ENCODE peak calls at places on chromosomes 7 and 10, in eight cellular contexts. P, H, L, A, O, G, C and I are unnamed samples.

GRCh38 chr7:145729701-145730100 is 386.9 kb upstream of the CNTNAP2 start:
- DNase-seq in P (no peak), O (no peak), G (no peak), H (no peak), L (no peak), C (no peak), A (no peak), I (no peak)

GRCh38 chr10:30368065-30368718 is 19.1 kb upstream of the MTPAP start:
- DNase-seq in H (no peak), C (no peak), P (peak; percentile 50), A (no peak), O (no peak), G (no peak), L (no peak), I (no peak)

GRCh38 chr10:3806603-3807002 is 21.6 kb upstream of the KLF6 start:
- DNase-seq in G (no peak), C (no peak), O (no peak), H (peak; percentile 23), L (peak; percentile 80), A (no peak), P (peak; percentile 98), I (peak; percentile 89)

GRCh38 chr7:156566812-156567549 is 73.6 kb upstream of the RNF32 start:
- DNase-seq in G (no peak), H (no peak), O (no peak), P (no peak), A (no peak), C (no peak), L (no peak), I (no peak)

GRCh38 chr7:38630720-38631673 is at the start of gene AMPH:
- DNase-seq in O (peak; percentile 87), L (peak; percentile 57), G (no peak), H (no peak), P (peak; percentile 80), A (no peak), C (no peak), I (peak; percentile 45)

GRCh38 chr10:110498982-110499795 is 1.5 kb downstream of the DUSP5 start:
- DNase-seq in L (peak; percentile 42), P (peak; percentile 78), A (no peak), C (peak; percentile 78), G (no peak), H (peak; percentile 57), O (no peak), I (peak; percentile 59)

GRCh38 chr10:109386921-109387320 is 536.4 kb downstream of the XPNPEP1 start:
- DNase-seq in C (no peak), G (no peak), O (no peak), P (no peak), L (no peak), A (no peak), H (no peak), I (no peak)

GRCh38 chr7:139916717-139917395 is 87.8 kb downstream of the TBXAS1 start:
- DNase-seq in G (no peak), P (peak; percentile 9), H (no peak), C (peak; percentile 86), O (no peak), A (no peak), L (no peak), I (no peak)

GRCh38 chr7:81407094-81407493 is 362.8 kb downstream of the HGF start:
- DNase-seq in P (no peak), L (no peak), O (no peak), H (no peak), G (no peak), C (no peak), A (no peak), I (no peak)

GRCh38 chr10:78654047-78654590 is 414.6 kb upstream of the ZMIZ1 start:
- DNase-seq in H (no peak), A (no peak), L (no peak), C (no peak), G (no peak), P (no peak), O (no peak), I (no peak)

GRCh38 chr7:66505531-66506451 is 122.9 kb upstream of the KCTD7 start:
- DNase-seq in P (peak; percentile 47), A (no peak), H (peak; percentile 34), C (no peak), L (no peak), G (no peak), O (peak; percentile 72), I (peak; percentile 17)

GRCh38 chr7:15461576-15461975 is 100.2 kb downstream of the AGMO start:
- DNase-seq in H (no peak), P (peak; percentile 84), A (peak; percentile 18), O (no peak), L (peak; percentile 4), G (no peak), C (no peak), I (peak; percentile 52)

GRCh38 chr7:158030071-158030470 is 557.6 kb downstream of the PTPRN2 start:
- DNase-seq in O (peak; percentile 13), C (no peak), A (no peak), L (no peak), P (no peak), G (peak; percentile 42), H (no peak), I (no peak)

GRCh38 chr7:41977165-41977651 is 259.8 kb downstream of the GLI3 start:
- DNase-seq in O (no peak), H (no peak), P (peak; percentile 73), C (peak; percentile 59), A (no peak), G (no peak), L (peak; percentile 64), I (peak; percentile 65)

GRCh38 chr7:38905026-38905759 is 3.8 kb downstream of the VPS41 start:
- DNase-seq in L (no peak), C (no peak), G (no peak), H (no peak), O (no peak), A (no peak), P (no peak), I (no peak)

GRCh38 chr10:71393841-71394475 is 2.8 kb upstream of the CDH23 start:
- DNase-seq in G (peak; percentile 37), H (no peak), P (no peak), C (no peak), A (no peak), L (no peak), O (no peak), I (no peak)

GRCh38 chr10:43208147-43209063 is 58.5 kb downstream of the RASGEF1A start:
- DNase-seq in G (peak; percentile 58), P (no peak), O (peak; percentile 67), C (no peak), H (no peak), L (no peak), A (no peak), I (no peak)

GRCh38 chr10:122044713-122045112 is 55.8 kb downstream of the TACC2 start:
- DNase-seq in A (no peak), H (no peak), P (peak; percentile 41), C (no peak), G (no peak), L (peak; percentile 74), O (no peak), I (no peak)

GRCh38 chr10:45673074-45673628 is 579 bp upstream of the ZFAND4 start:
- DNase-seq in A (peak; percentile 1), P (peak; percentile 16), G (no peak), L (peak; percentile 47), H (no peak), C (peak; percentile 25), O (no peak), I (peak; percentile 9)

GRCh38 chr7:107971613-107972012 is 31.3 kb downstream of the LAMB1 start:
- DNase-seq in P (peak; percentile 58), C (no peak), O (no peak), L (no peak), H (no peak), G (no peak), A (no peak), I (peak; percentile 28)
- H3K36me3 ChIP-seq in P (peaks cover 37% of the 10 kb centered on the region), C (no peaks in the 10 kb centered on the region), O (peaks cover 38% of the 10 kb centered on the region), L (peaks cover 4% of the 10 kb centered on the region), H (no peaks in the 10 kb centered on the region), G (peaks cover 15% of the 10 kb centered on the region), A (peaks cover 11% of the 10 kb centered on the region), I (peaks cover 60% of the 10 kb centered on the region)

GRCh38 chr7:135161669-135162068 is 8.8 kb downstream of the CYREN start:
- DNase-seq in O (no peak), G (no peak), P (no peak), C (no peak), L (no peak), A (no peak), H (no peak), I (no peak)
- H3K36me3 ChIP-seq in O (peaks cover 13% of the 10 kb centered on the region), G (peaks cover 21% of the 10 kb centered on the region), P (peaks cover 4% of the 10 kb centered on the region), C (peaks cover 17% of the 10 kb centered on the region), L (no peaks in the 10 kb centered on the region), A (peaks cover 2% of the 10 kb centered on the region), H (peaks cover 10% of the 10 kb centered on the region), I (peaks cover 4% of the 10 kb centered on the region)

DNA sequence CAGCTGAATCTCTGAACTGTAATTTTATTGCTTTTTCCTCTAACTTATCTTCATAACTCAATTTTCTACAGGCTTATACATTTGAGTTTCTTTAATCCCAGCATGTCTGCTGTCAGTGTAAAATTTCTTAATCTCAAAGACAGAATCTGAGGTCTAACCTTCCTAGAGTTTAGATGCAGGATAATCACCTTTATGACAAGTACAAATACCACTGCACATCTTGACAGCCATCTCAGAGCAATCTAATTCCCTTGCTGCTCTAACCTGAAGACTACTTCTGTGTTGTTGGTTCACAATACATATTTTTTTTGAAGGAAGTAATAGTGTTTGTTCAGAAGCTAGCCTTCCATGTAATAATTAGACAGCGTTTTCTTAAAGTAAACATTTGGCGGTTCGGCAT is 424.2 kb upstream of the ZWINT start:
- DNase-seq in H (no peak), L (no peak), C (no peak), G (no peak), A (no peak), O (no peak), P (no peak), I (no peak)
- H3K36me3 ChIP-seq in H (no peaks in the 10 kb centered on the region), L (no peaks in the 10 kb centered on the region), C (no peaks in the 10 kb centered on the region), G (no peaks in the 10 kb centered on the region), A (no peaks in the 10 kb centered on the region), O (no peaks in the 10 kb centered on the region), P (no peaks in the 10 kb centered on the region), I (no peaks in the 10 kb centered on the region)

GRCh38 chr10:93473161-93473560 is 9.0 kb downstream of the MYOF start:
- DNase-seq in O (no peak), P (no peak), G (no peak), L (no peak), C (no peak), A (no peak), H (no peak), I (no peak)

GRCh38 chr10:93465806-93466675 is 16.1 kb downstream of the MYOF start:
- DNase-seq in H (no peak), C (no peak), G (peak; percentile 88), O (peak; percentile 95), A (peak; percentile 92), P (peak; percentile 99), L (peak; percentile 70), I (peak; percentile 97)

GRCh38 chr10:93468532-93469213 is 13.5 kb downstream of the MYOF start:
- DNase-seq in G (no peak), L (peak; percentile 54), O (no peak), A (peak; percentile 84), H (no peak), P (peak; percentile 97), C (no peak), I (peak; percentile 91)

GRCh38 chr10:93471110-93471651 is 11.0 kb downstream of the MYOF start:
- DNase-seq in C (no peak), O (no peak), A (peak; percentile 93), L (peak; percentile 80), H (no peak), G (no peak), P (peak; percentile 97), I (peak; percentile 97)

DNA sequence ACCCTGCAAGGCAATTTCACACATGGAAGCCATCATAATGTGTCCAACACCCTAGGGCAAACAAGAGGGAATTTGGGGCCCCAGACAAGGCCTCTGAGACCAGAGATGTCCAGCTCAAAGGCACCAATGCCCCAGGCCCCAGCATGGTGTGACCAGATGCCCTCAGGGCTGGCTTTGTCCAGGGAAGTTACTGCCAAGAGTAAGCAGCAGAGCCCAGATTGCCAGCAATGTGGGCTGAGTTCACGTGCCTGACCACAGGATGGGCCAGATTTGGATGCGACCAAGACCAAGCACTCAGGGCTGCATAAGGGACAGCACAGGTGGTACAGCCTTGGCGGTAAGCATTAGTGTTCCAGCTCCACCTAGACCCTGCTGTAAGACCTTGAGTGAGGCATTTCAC is 12.7 kb downstream of the MYOF start:
- DNase-seq in P (no peak), G (no peak), H (no peak), O (no peak), A (no peak), L (no peak), C (no peak), I (no peak)
- H3K36me3 ChIP-seq in P (peaks cover 7% of the 10 kb centered on the region), G (no peaks in the 10 kb centered on the region), H (no peaks in the 10 kb centered on the region), O (no peaks in the 10 kb centered on the region), A (peaks cover 1% of the 10 kb centered on the region), L (no peaks in the 10 kb centered on the region), C (no peaks in the 10 kb centered on the region), I (peaks cover 4% of the 10 kb centered on the region)